ENCODE peak calls at places on chromosomes 3 and 15, in four cellular contexts. Z, R, U and C are unnamed samples.

GRCh38 chr3:49349617-49350114 is 8.5 kb downstream of the GPX1 start:
- DNase-seq in Z (no peak), R (no peak), U (no peak), C (no peak)

GRCh38 chr3:128576290-128576689 is 74.3 kb downstream of the RPN1 start:
- DNase-seq in Z (no peak), R (no peak), U (no peak), C (no peak)

GRCh38 chr3:184448321-184449160 is 68.7 kb downstream of the CHRD start:
- DNase-seq in Z (no peak), R (no peak), U (no peak), C (peak)

GRCh38 chr3:16907245-16907644 is 22.5 kb downstream of the PLCL2 start:
- DNase-seq in Z (no peak), R (no peak), U (no peak), C (no peak)

GRCh38 chr3:55946574-55947160 is 459.6 kb upstream of the WNT5A start:
- DNase-seq in Z (no peak), R (no peak), U (no peak), C (no peak)

GRCh38 chr3:53194218-53195065 is 33.4 kb downstream of the PRKCD start:
- DNase-seq in Z (peak), R (peak), U (no peak), C (peak)

GRCh38 chr15:92492556-92492955 is 98.9 kb downstream of the ST8SIA2 start:
- DNase-seq in Z (no peak), R (no peak), U (no peak), C (no peak)

GRCh38 chr15:69697913-69698312 is 245.3 kb downstream of the RPLP1 start:
- DNase-seq in Z (peak), R (no peak), U (no peak), C (no peak)

GRCh38 chr15:95162069-95162468 is 930.7 kb downstream of the MCTP2 start:
- DNase-seq in Z (no peak), R (no peak), U (no peak), C (no peak)

GRCh38 chr3:172137287-172138030 is 98.1 kb downstream of the FNDC3B start:
- DNase-seq in Z (no peak), R (no peak), U (no peak), C (no peak)

GRCh38 chr3:23840521-23840920 is 34.8 kb downstream of the UBE2E1 start:
- DNase-seq in Z (no peak), R (no peak), U (no peak), C (no peak)

GRCh38 chr15:60115579-60116415 is 111.7 kb downstream of the FOXB1 start:
- DNase-seq in Z (no peak), R (no peak), U (no peak), C (no peak)

GRCh38 chr15:100861511-100861991 is 18.1 kb upstream of the ALDH1A3 start:
- DNase-seq in Z (no peak), R (peak), U (no peak), C (no peak)

GRCh38 chr3:134357261-134357913 is 16.9 kb downstream of the AMOTL2 start:
- DNase-seq in Z (no peak), R (peak), U (no peak), C (no peak)

GRCh38 chr3:67109651-67110204 is 111.6 kb downstream of the KBTBD8 start:
- DNase-seq in Z (no peak), R (no peak), U (peak), C (no peak)

GRCh38 chr3:101928890-101929289 is 79.6 kb downstream of the NFKBIZ start:
- DNase-seq in Z (no peak), R (no peak), U (no peak), C (no peak)

GRCh38 chr15:84398763-84399701 is 163.5 kb downstream of the GOLGA6L4 start:
- DNase-seq in Z (no peak), R (no peak), U (no peak), C (peak)

GRCh38 chr3:65761431-65761830 is 277.3 kb downstream of the MAGI1 start:
- DNase-seq in Z (no peak), R (no peak), U (no peak), C (no peak)

GRCh38 chr15:57554063-57554820 is 37.5 kb upstream of the MYZAP start:
- DNase-seq in Z (no peak), R (no peak), U (no peak), C (no peak)

GRCh38 chr3:21779909-21780308 is 28.9 kb upstream of the ZNF385D start:
- DNase-seq in Z (no peak), R (no peak), U (no peak), C (no peak)

GRCh38 chr3:149352556-149352955 is 19.1 kb upstream of the TM4SF18 start:
- DNase-seq in Z (peak), R (peak), U (no peak), C (peak)

GRCh38 chr15:38002883-38003477 is 68.5 kb downstream of the TMCO5A start:
- DNase-seq in Z (peak), R (no peak), U (peak), C (no peak)

GRCh38 chr15:51536965-51537574 is 85.5 kb downstream of the DMXL2 start:
- DNase-seq in Z (no peak), R (no peak), U (no peak), C (no peak)

GRCh38 chr3:10560060-10560861 is 54.9 kb upstream of the ATP2B2 start:
- DNase-seq in Z (no peak), R (no peak), U (no peak), C (peak)

GRCh38 chr3:194219826-194220407 is 84.0 kb downstream of the HES1 start:
- DNase-seq in Z (no peak), R (no peak), U (no peak), C (no peak)

GRCh38 chr15:64634020-64634419 is 141.4 kb downstream of the RBPMS2 start:
- DNase-seq in Z (no peak), R (no peak), U (no peak), C (no peak)

GRCh38 chr15:60673918-60674558 is 195.1 kb upstream of the ICE2 start:
- DNase-seq in Z (peak), R (peak), U (peak), C (peak)

GRCh38 chr3:182092662-182093262 is 381.0 kb downstream of the SOX2 start:
- DNase-seq in Z (no peak), R (no peak), U (no peak), C (no peak)

GRCh38 chr3:113153499-113154107 is 57.8 kb upstream of the BOC start:
- DNase-seq in Z (no peak), R (no peak), U (no peak), C (no peak)